ENCODE peak calls at places on chromosomes 7 and 10, in ten cellular contexts. Y, D, R, A, Q, E, L, G, N and U are unnamed samples. For H3K4me1 and H3K27me3, the result is how much of the 10 kb centered on the place peaks cover.

GRCh38 chr7:131218727-131219128 is 108.9 kb upstream of the MKLN1 start:
- DNase-seq in A (no peak), D (no peak), L (no peak), R (no peak), E (no peak), N (no peak), Q (no peak), G (no peak), Y (no peak), U (no peak)

GRCh38 chr7:119935418-119936025 is 337.5 kb upstream of the KCND2 start:
- DNase-seq in N (no peak), Q (no peak), E (peak), G (no peak), Y (no peak), D (peak), R (no peak), A (peak), L (no peak), U (no peak)

GRCh38 chr10:94088926-94089381 is 95.2 kb downstream of the PLCE1 start:
- DNase-seq in Y (no peak), Q (no peak), N (no peak), L (no peak), D (peak), A (peak), R (no peak), G (no peak), E (no peak), U (no peak)

GRCh38 chr7:57641521-57642067 is 191.6 kb downstream of the ZNF716 start:
- DNase-seq in Y (no peak), E (no peak), L (no peak), Q (no peak), A (no peak), N (no peak), R (no peak), D (no peak), G (no peak), U (no peak)

GRCh38 chr10:93417264-93417663 is 64.9 kb downstream of the MYOF start:
- DNase-seq in E (peak), N (peak), A (no peak), D (peak), Q (no peak), G (no peak), Y (peak), L (no peak), R (no peak), U (no peak)

GRCh38 chr10:14659626-14660196 is 115.0 kb downstream of the FAM107B start:
- DNase-seq in R (no peak), E (no peak), G (no peak), D (no peak), Y (no peak), L (no peak), N (no peak), Q (no peak), A (peak), U (no peak)

GRCh38 chr10:93601774-93602162 is 733 bp upstream of the RBP4 start:
- DNase-seq in Y (no peak), R (no peak), A (no peak), Q (no peak), L (no peak), G (no peak), E (no peak), N (no peak), D (no peak), U (no peak)

GRCh38 chr10:104895981-104896380 is 254.9 kb downstream of the SORCS3 start:
- DNase-seq in D (no peak), Y (no peak), G (no peak), E (no peak), R (no peak), L (no peak), A (no peak), N (no peak), Q (no peak), U (no peak)

GRCh38 chr7:37107047-37107446 is 341.6 kb downstream of the ELMO1 start:
- DNase-seq in L (no peak), R (no peak), Y (no peak), A (no peak), N (no peak), G (no peak), Q (no peak), D (no peak), E (no peak), U (no peak)

GRCh38 chr10:125722811-125723210 is 3.3 kb downstream of the EDRF1 start:
- DNase-seq in R (no peak), Y (no peak), E (no peak), D (no peak), L (no peak), Q (no peak), G (no peak), A (no peak), N (no peak), U (no peak)

GRCh38 chr7:157470699-157471098 is 133.9 kb downstream of the DNAJB6 start:
- DNase-seq in G (no peak), E (no peak), Q (no peak), R (no peak), A (no peak), N (no peak), Y (peak), L (no peak), D (no peak), U (no peak)

GRCh38 chr7:101306307-101306706 is 15.3 kb downstream of the IFT22 start:
- DNase-seq in Q (no peak), A (no peak), D (no peak), Y (no peak), E (no peak), L (no peak), R (no peak), N (no peak), G (no peak), U (no peak)

GRCh38 chr10:91416339-91416868 is 6.3 kb downstream of the HECTD2 start:
- DNase-seq in A (peak), G (no peak), E (no peak), Y (no peak), R (no peak), Q (no peak), L (no peak), D (no peak), N (no peak), U (no peak)

GRCh38 chr10:114767101-114767588 is 54.4 kb upstream of the FHIP2A start:
- DNase-seq in G (peak), L (no peak), R (no peak), N (no peak), Q (no peak), E (no peak), Y (no peak), A (peak), D (no peak), U (no peak)

GRCh38 chr10:95277614-95278013 is 13.2 kb downstream of the PDLIM1 start:
- DNase-seq in Y (no peak), E (no peak), L (peak), Q (no peak), A (no peak), N (no peak), G (no peak), D (no peak), R (no peak), U (no peak)

GRCh38 chr7:94067506-94067905 is 63.4 kb upstream of the BET1 start:
- DNase-seq in R (no peak), A (peak), G (no peak), Y (no peak), E (no peak), L (no peak), N (no peak), Q (no peak), D (no peak), U (no peak)

GRCh38 chr7:27115161-27116018 is 12.9 kb upstream of the HOXA2 start:
- DNase-seq in E (no peak), G (no peak), D (no peak), Y (no peak), A (peak), N (no peak), L (peak), Q (peak), R (no peak), U (no peak)

GRCh38 chr10:57867226-57867625 is 400.5 kb downstream of the IPMK start:
- DNase-seq in G (no peak), Y (no peak), A (no peak), N (no peak), Q (no peak), R (no peak), L (no peak), D (no peak), E (no peak), U (no peak)

GRCh38 chr7:157537056-157537455 is 200.3 kb downstream of the DNAJB6 start:
- DNase-seq in Y (no peak), A (no peak), D (no peak), E (no peak), L (no peak), R (no peak), G (no peak), Q (peak), N (no peak), U (no peak)

GRCh38 chr10:72364239-72364777 is 9.6 kb upstream of the DNAJB12 start:
- DNase-seq in Y (peak), L (peak), R (peak), G (peak), D (peak), Q (peak), A (peak), E (peak), N (peak), U (no peak)

GRCh38 chr7:41755100-41755499 is 52.2 kb upstream of the INHBA start:
- DNase-seq in D (peak), L (no peak), Y (no peak), R (no peak), G (no peak), A (no peak), Q (no peak), N (no peak), E (no peak), U (no peak)

GRCh38 chr10:122544493-122544892 is 16.1 kb upstream of the DMBT1 start:
- DNase-seq in R (no peak), Y (peak), L (no peak), N (no peak), Q (no peak), G (no peak), D (no peak), A (no peak), E (no peak), U (no peak)

GRCh38 chr10:122543676-122544075 is 16.9 kb upstream of the DMBT1 start:
- DNase-seq in N (no peak), L (peak), E (no peak), A (no peak), R (no peak), Y (peak), D (no peak), G (no peak), Q (no peak), U (no peak)

GRCh38 chr10:122548699-122549098 is 11.9 kb upstream of the DMBT1 start:
- DNase-seq in N (no peak), Q (no peak), G (no peak), E (no peak), Y (no peak), A (no peak), L (no peak), R (no peak), D (no peak), U (no peak)

GRCh38 chr10:122550427-122550826 is 10.1 kb upstream of the DMBT1 start:
- DNase-seq in A (no peak), Y (no peak), R (no peak), N (no peak), L (no peak), E (no peak), G (no peak), Q (no peak), D (no peak), U (no peak)

DNA sequence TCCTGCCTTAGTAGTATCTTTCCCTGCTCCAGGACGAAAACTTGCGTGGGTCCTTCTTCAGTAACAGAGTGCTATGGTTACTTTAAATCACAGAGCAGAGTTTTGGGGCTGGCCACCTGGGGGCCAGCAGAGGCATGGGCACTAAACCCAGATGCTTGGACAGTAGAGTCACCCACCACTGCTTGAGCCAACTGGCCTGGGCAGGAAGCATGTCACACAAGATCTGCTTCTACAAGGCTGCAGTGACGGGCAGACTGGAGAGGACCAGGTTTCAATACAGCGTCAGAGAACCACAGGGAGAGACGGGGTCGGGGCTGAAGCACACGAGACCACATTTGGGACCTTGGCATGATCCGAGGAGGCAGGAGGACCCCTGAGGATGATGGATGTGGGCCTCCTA is 14.3 kb upstream of the DMBT1 start:
- DNase-seq in L (no peak), D (no peak), E (no peak), Y (no peak), N (no peak), R (no peak), G (no peak), Q (no peak), A (no peak), U (no peak)
- H3K4me1 ChIP-seq in L (under half), D (under half), E (under half), Y (under half), N (under half), R (under half), G (under half), Q (under half), A (under half), U (under half)

DNA sequence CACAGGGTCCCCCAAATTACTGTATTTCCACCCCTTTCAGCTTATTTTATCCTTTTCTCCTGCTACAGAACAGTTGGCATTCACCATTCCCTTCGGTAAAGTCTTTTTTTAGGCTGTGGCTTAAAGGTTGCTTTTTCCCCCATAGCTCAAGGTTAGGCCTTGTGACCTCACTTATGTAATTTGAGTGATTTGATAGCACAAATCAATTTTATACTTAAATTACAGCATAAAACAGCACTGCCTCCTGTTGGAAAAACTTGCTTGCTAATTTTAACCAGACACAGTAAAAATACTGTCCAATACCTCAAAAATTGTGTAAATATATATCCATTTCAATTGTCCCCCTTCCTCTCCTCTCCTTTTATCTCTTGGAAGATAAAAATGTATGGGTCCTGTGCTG is 7.1 kb downstream of the GIMAP1 start:
- DNase-seq in R (no peak), E (no peak), L (no peak), N (no peak), Q (no peak), G (no peak), Y (no peak), A (no peak), D (no peak), U (no peak)
- H3K27me3 ChIP-seq in R (under half), E (under half), L (under half), N (under half), Q (under half), G (under half), Y (under half), A (under half), D (under half), U (under half)

GRCh38 chr10:119860866-119861601 is 11.6 kb downstream of the MCMBP start:
- DNase-seq in L (no peak), E (no peak), D (no peak), A (no peak), Y (no peak), R (no peak), G (no peak), N (no peak), Q (no peak), U (no peak)
- H3K27ac ChIP-seq in L (no peak), E (no peak), D (no peak), A (no peak), Y (no peak), R (no peak), G (no peak), N (no peak), Q (no peak), U (no peak)

GRCh38 chr7:99029481-99030144 is 114.3 kb downstream of the SMURF1 start:
- DNase-seq in G (no peak), A (peak), Q (no peak), Y (no peak), R (no peak), N (no peak), L (no peak), D (no peak), E (no peak), U (no peak)
- H3K4me1 ChIP-seq in G (under half), A (under half), Q (under half), Y (under half), R (under half), N (under half), L (under half), D (under half), E (under half), U (under half)

GRCh38 chr7:146768941-146769340 is 652.3 kb downstream of the CNTNAP2 start:
- DNase-seq in Q (no peak), N (no peak), D (no peak), A (no peak), R (no peak), G (peak), L (no peak), Y (no peak), E (no peak), U (no peak)

GRCh38 chr7:146764458-146764857 is 647.9 kb downstream of the CNTNAP2 start:
- DNase-seq in E (no peak), A (no peak), N (no peak), D (no peak), G (no peak), Q (no peak), R (no peak), Y (no peak), L (no peak), U (no peak)
- H3K27me3 ChIP-seq in E (under half), A (under half), N (under half), D (under half), G (under half), Q (under half), R (under half), Y (under half), L (under half), U (under half)

DNA sequence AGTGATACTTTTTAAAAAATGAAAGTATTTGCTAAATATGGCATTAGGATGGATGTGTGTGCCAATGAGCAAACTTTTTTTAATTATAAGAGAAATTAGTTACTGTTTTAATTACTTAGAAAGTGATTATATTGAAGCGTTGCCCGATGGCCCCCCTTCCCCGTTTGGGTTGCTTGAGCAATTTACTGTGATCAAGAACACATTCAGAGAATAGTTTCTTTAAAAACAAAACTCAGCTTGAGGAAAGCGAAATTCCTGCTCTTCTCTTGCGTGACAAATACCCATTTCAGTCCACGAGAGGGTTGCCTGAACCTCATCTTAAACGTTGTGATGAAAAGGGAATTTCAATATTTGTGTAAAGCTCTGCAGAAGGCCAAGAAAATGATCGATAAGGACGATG is 234.1 kb downstream of the GATA3 start:
- DNase-seq in D (no peak), L (no peak), N (no peak), G (no peak), E (no peak), Y (no peak), Q (no peak), A (no peak), R (no peak), U (no peak)
- H3K27ac ChIP-seq in D (no peak), L (no peak), N (no peak), G (no peak), E (no peak), Y (no peak), Q (no peak), A (no peak), R (no peak), U (no peak)

GRCh38 chr7:43761919-43762318 is 3.4 kb downstream of the BLVRA start:
- DNase-seq in A (peak), Q (no peak), R (no peak), N (no peak), G (no peak), D (no peak), Y (no peak), E (no peak), L (peak), U (no peak)
- H3K4me1 ChIP-seq in A (under half), Q (under half), R (under half), N (under half), G (under half), D (under half), Y (under half), E (under half), L (under half), U (under half)

GRCh38 chr7:140260338-140260737 is 83.6 kb upstream of the KDM7A start:
- DNase-seq in E (no peak), Q (no peak), Y (no peak), R (no peak), N (no peak), L (peak), A (no peak), D (no peak), G (no peak), U (no peak)
- H3K27me3 ChIP-seq in E (under half), Q (under half), Y (under half), R (under half), N (under half), L (under half), A (under half), D (under half), G (under half), U (under half)

GRCh38 chr10:132685921-132686680 is 99.8 kb downstream of the NKX6-2 start:
- DNase-seq in E (no peak), N (peak), A (no peak), L (no peak), Y (no peak), D (no peak), Q (peak), R (peak), G (peak), U (peak)
- H3K27ac ChIP-seq in E (no peak), N (no peak), A (no peak), L (no peak), Y (peak), D (no peak), Q (no peak), R (no peak), G (peak), U (peak)

GRCh38 chr7:102313997-102314780 is 27.5 kb downstream of the SH2B2 start:
- DNase-seq in Q (no peak), R (no peak), Y (no peak), L (no peak), A (no peak), G (no peak), N (no peak), E (no peak), D (no peak), U (no peak)
- H3K4me1 ChIP-seq in Q (under half), R (under half), Y (under half), L (under half), A (under half), G (under half), N (under half), E (under half), D (under half), U (under half)